ENCODE peak calls at places on chromosomes 12 and 14, in five cellular contexts. L is K562; P is effector memory CD4-positive, alpha-beta T cell; I is HepG2; J is neuronal stem cell. Z is an unnamed sample. For H3K4me1, the result is how much of the 10 kb centered on the place peaks cover.

GRCh38 chr14:66624319-66624937 is 116.5 kb downstream of the GPHN start:
- DNase-seq in L (peak), P (no peak), I (peak), J (peak), Z (peak)

GRCh38 chr14:51806026-51806590 is 54.3 kb upstream of the GNG2 start:
- DNase-seq in L (no peak), P (no peak), I (no peak), J (no peak), Z (no peak)

GRCh38 chr14:102893452-102893851 is 29.0 kb upstream of the AMN start:
- DNase-seq in L (no peak), P (no peak), I (no peak), J (no peak), Z (peak)

GRCh38 chr12:3928538-3929220 is 55.5 kb upstream of the PARP11 start:
- DNase-seq in L (no peak), P (no peak), I (no peak), J (no peak), Z (peak)

GRCh38 chr14:35821546-35822411 is 4.4 kb upstream of the BRMS1L start:
- DNase-seq in L (peak), P (no peak), I (peak), J (no peak), Z (peak)

GRCh38 chr12:132352896-132353800 is 23.8 kb upstream of the GALNT9 start:
- DNase-seq in L (no peak), P (no peak), I (no peak), J (no peak), Z (no peak)

GRCh38 chr12:48285751-48286650 is 64.7 kb downstream of the ZNF641 start:
- DNase-seq in L (no peak), P (no peak), I (no peak), J (no peak), Z (no peak)

GRCh38 chr12:47838286-47838931 is 18.7 kb upstream of the HDAC7 start:
- DNase-seq in L (peak), P (no peak), I (peak), J (no peak), Z (peak)

GRCh38 chr12:64243809-64244208 is 21.7 kb upstream of the KICS2 start:
- DNase-seq in L (no peak), P (no peak), I (no peak), J (no peak), Z (no peak)

GRCh38 chr14:105062048-105062433 is 3.2 kb downstream of the GPR132 start:
- DNase-seq in L (no peak), P (no peak), I (no peak), J (no peak), Z (no peak)

GRCh38 chr14:91509083-91509877 is 830 bp downstream of the PPP4R3A start:
- DNase-seq in L (peak), P (peak), I (peak), J (no peak), Z (peak)

GRCh38 chr12:14410841-14411569 is 45.5 kb downstream of the ATF7IP start:
- DNase-seq in L (no peak), P (no peak), I (no peak), J (no peak), Z (no peak)

GRCh38 chr12:121334513-121335343 is 17.5 kb downstream of the ANAPC5 start:
- DNase-seq in L (peak), P (no peak), I (peak), J (peak), Z (peak)

GRCh38 chr14:70064111-70064885 is 124.5 kb downstream of the SLC8A3 start:
- DNase-seq in L (no peak), P (no peak), I (no peak), J (no peak), Z (no peak)

GRCh38 chr14:90409209-90409730 is 12.4 kb downstream of the CALM1 start:
- DNase-seq in L (no peak), P (no peak), I (no peak), J (no peak), Z (peak)

GRCh38 chr12:77723308-77723707 is 107.4 kb upstream of the NAV3 start:
- DNase-seq in L (no peak), P (no peak), I (no peak), J (no peak), Z (no peak)

GRCh38 chr14:99774526-99775307 is 18.5 kb upstream of the EML1 start:
- DNase-seq in L (no peak), P (no peak), I (no peak), J (no peak), Z (peak)

GRCh38 chr12:105109465-105110212 is 2.1 kb downstream of the WASHC4 start:
- DNase-seq in L (no peak), P (no peak), I (no peak), J (no peak), Z (no peak)

GRCh38 chr12:102948941-102949352 is 8.5 kb upstream of the ASCL1 start:
- DNase-seq in L (peak), P (no peak), I (peak), J (no peak), Z (peak)

GRCh38 chr14:73125746-73126145 is 10.6 kb upstream of the PSEN1 start:
- DNase-seq in L (no peak), P (no peak), I (no peak), J (no peak), Z (no peak)

GRCh38 chr14:100692256-100692655 is 34.4 kb upstream of the DLK1 start:
- DNase-seq in L (no peak), P (no peak), I (no peak), J (no peak), Z (no peak)

GRCh38 chr12:122072031-122072970 is 6.3 kb upstream of the MLXIP start:
- DNase-seq in L (no peak), P (no peak), I (no peak), J (no peak), Z (peak)

GRCh38 chr12:50825372-50825838 is 17.3 kb upstream of the TMPRSS12 start:
- DNase-seq in L (peak), P (no peak), I (peak), J (peak), Z (no peak)

GRCh38 chr12:127619869-127620769 is 646.9 kb upstream of the TMEM132C start:
- DNase-seq in L (no peak), P (no peak), I (no peak), J (no peak), Z (no peak)

GRCh38 chr14:55938249-55938791 is 179.9 kb upstream of the PELI2 start:
- DNase-seq in L (no peak), P (no peak), I (no peak), J (no peak), Z (no peak)

DNA sequence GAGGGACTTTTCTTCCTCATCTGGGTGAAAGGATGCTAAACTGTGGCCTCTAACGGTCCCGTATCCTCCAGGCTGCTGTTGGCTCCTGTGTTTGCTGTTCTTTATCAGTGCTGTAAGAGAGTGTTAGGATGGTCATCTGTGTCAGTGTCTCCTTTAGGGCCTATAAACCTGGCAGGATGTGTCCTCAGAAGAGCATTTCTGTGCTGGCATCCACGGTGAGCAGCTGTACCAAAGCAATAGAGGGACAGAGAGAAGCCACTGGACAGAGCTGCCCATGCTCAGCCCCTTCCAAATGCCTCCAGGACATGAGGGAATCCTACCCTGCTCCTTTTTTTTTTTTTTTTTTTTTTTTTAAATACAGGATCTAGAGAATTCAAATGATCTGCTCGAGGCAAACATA is 253.0 kb downstream of the ZFP36L1 start:
- DNase-seq in L (no peak), P (no peak), I (no peak), J (no peak), Z (no peak)
- H3K27ac ChIP-seq in L (no peak), P (no peak), I (no peak), J (peak), Z (no peak)

GRCh38 chr12:62879691-62880090 is 55.3 kb downstream of the PPM1H start:
- DNase-seq in L (no peak), P (no peak), I (no peak), J (no peak), Z (no peak)

GRCh38 chr12:62878211-62878610 is 56.7 kb downstream of the PPM1H start:
- DNase-seq in L (no peak), P (no peak), I (no peak), J (no peak), Z (no peak)

GRCh38 chr12:62873116-62873825 is 61.7 kb downstream of the PPM1H start:
- DNase-seq in L (no peak), P (no peak), I (no peak), J (no peak), Z (no peak)

GRCh38 chr12:62873826-62874448 is 61.0 kb downstream of the PPM1H start:
- DNase-seq in L (no peak), P (no peak), I (no peak), J (no peak), Z (no peak)

GRCh38 chr12:62876938-62877548 is 57.9 kb downstream of the PPM1H start:
- DNase-seq in L (no peak), P (no peak), I (no peak), J (no peak), Z (no peak)
- H3K4me1 ChIP-seq in L (under half), P (under half), I (under half), J (under half), Z (under half)

GRCh38 chr14:95841680-95842079 is 35.0 kb upstream of the TUNAR start:
- DNase-seq in L (no peak), P (no peak), I (no peak), J (no peak), Z (no peak)

GRCh38 chr14:95835331-95835730 is 41.3 kb upstream of the TUNAR start:
- DNase-seq in L (no peak), P (no peak), I (peak), J (no peak), Z (no peak)

GRCh38 chr14:95834491-95834890 is 42.1 kb upstream of the TUNAR start:
- DNase-seq in L (no peak), P (no peak), I (no peak), J (no peak), Z (no peak)

GRCh38 chr14:95840094-95840493 is 36.5 kb upstream of the TUNAR start:
- DNase-seq in L (no peak), P (no peak), I (no peak), J (no peak), Z (no peak)

DNA sequence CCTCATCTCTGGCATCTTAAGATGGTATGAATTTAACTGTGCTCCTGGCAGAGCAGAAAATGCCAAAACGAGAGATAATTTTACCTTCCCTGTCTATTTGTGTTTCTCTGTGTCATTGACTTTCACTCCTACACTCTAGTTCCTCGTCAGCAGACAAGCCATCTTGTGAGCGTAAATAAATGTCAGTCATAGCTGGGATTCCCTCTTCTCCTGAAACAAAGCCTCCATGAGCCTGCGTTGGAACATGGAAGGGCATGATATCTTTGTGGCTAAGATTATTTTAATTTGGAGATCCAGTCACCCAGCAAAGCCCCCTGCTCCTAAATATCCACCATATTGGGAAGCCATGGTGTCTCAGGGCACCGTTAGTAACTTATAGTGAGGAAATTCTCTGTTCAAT is 37.8 kb upstream of the TUNAR start:
- DNase-seq in L (no peak), P (no peak), I (no peak), J (no peak), Z (no peak)
- H3K4me3 ChIP-seq in L (no peak), P (no peak), I (no peak), J (no peak), Z (no peak)

DNA sequence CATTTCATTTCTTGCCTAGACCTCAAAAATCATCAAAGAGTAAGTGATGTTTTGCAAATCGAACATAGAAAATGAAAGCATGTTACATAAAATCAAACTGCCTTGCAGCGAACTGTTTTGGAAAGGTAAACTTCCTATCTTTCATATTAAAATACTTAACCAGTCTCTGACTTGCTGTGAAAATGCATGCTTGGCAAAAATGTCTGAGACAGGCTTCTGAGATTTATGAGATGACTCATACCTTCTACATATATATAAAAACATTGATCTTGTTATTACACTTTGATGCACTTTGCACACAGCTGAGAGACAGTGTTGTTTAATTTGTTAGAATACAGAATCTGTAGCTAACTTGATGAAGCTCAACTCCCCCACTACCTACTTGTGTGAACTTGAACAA is 179.1 kb downstream of the KITLG start:
- DNase-seq in L (no peak), P (no peak), I (no peak), J (no peak), Z (no peak)
- H3K27ac ChIP-seq in L (no peak), P (no peak), I (no peak), J (no peak), Z (no peak)

Z was measured in SJCRH30.